ENCODE peak calls at places on chromosomes 11 and 22, in ten cellular contexts. U is neural progenitor cell, A is sigmoid colon, I is mucosa of descending colon, E is tibial artery, X is uterus, R is body of pancreas, B is hepatocyte, S is BE2C, H is fibroblast of lung. W is an unnamed sample. For H3K4me1, the result is how much of the 10 kb centered on the place peaks cover.

GRCh38 chr11:133900176-133901105 is 55.1 kb upstream of the SPATA19 start:
- DNase-seq in I (no peak), U (no peak), R (no peak), H (no peak), E (no peak), B (no peak), S (peak), A (peak), X (no peak), W (no peak)

GRCh38 chr22:19430890-19431541 is 517 bp downstream of the HIRA start:
- DNase-seq in H (peak), R (peak), E (no peak), A (no peak), X (no peak), I (peak), S (peak), U (peak), B (peak), W (peak)

GRCh38 chr11:10303558-10304363 is 1.1 kb upstream of the ADM start:
- DNase-seq in E (no peak), U (peak), I (peak), S (no peak), H (peak), X (peak), A (no peak), B (peak), R (peak), W (peak)

GRCh38 chr11:61871158-61871597 is 20.2 kb downstream of the FADS3 start:
- DNase-seq in A (peak), E (peak), I (peak), S (peak), R (peak), B (peak), H (peak), X (peak), U (peak), W (peak)

GRCh38 chr22:37996079-37996478 is 11.7 kb upstream of the SOX10 start:
- DNase-seq in I (no peak), H (no peak), E (no peak), U (no peak), R (no peak), X (no peak), S (peak), B (no peak), A (no peak), W (no peak)

GRCh38 chr22:48346911-48347310 is 1480.8 kb downstream of the BRD1 start:
- DNase-seq in I (no peak), U (no peak), R (no peak), H (no peak), E (no peak), B (no peak), S (no peak), A (peak), X (no peak), W (no peak)

GRCh38 chr11:7436657-7437056 is 48.6 kb upstream of the OLFML1 start:
- DNase-seq in I (no peak), R (no peak), S (no peak), H (no peak), E (peak), U (no peak), B (no peak), X (no peak), A (no peak), W (no peak)

GRCh38 chr11:93290061-93290460 is 40.5 kb upstream of the DEUP1 start:
- DNase-seq in X (no peak), U (no peak), B (no peak), H (no peak), S (no peak), A (no peak), I (no peak), E (no peak), R (no peak), W (no peak)

GRCh38 chr22:44291265-44292006 is 21.3 kb downstream of the SHISAL1 start:
- DNase-seq in R (no peak), U (no peak), A (no peak), B (no peak), E (no peak), S (no peak), H (peak), X (no peak), I (no peak), W (no peak)

GRCh38 chr22:42724062-42724461 is 3.4 kb upstream of the A4GALT start:
- DNase-seq in I (no peak), S (no peak), A (no peak), E (no peak), B (no peak), H (no peak), R (no peak), U (no peak), X (no peak), W (no peak)

GRCh38 chr22:23218867-23219251 is 38.5 kb downstream of the BCR start:
- DNase-seq in R (peak), S (no peak), E (no peak), H (peak), B (peak), A (no peak), U (peak), X (no peak), I (peak), W (peak)

GRCh38 chr11:1875093-1875785 is 16.5 kb downstream of the PRR33 start:
- DNase-seq in R (peak), A (peak), S (peak), U (no peak), I (peak), H (no peak), X (peak), B (no peak), E (no peak), W (no peak)

GRCh38 chr11:105357764-105358163 is 218.2 kb upstream of the CARD18 start:
- DNase-seq in H (peak), S (no peak), E (no peak), R (peak), U (no peak), A (no peak), B (peak), I (no peak), X (no peak), W (peak)

GRCh38 chr11:133681901-133682300 is 149.6 kb upstream of the OPCML start:
- DNase-seq in A (no peak), R (no peak), S (no peak), E (no peak), H (no peak), X (no peak), B (no peak), U (peak), I (no peak), W (peak)

GRCh38 chr11:65491614-65492386 is 7.0 kb upstream of the MALAT1 start:
- DNase-seq in H (peak), I (peak), U (peak), R (peak), E (peak), S (peak), X (peak), A (peak), B (peak), W (peak)

GRCh38 chr11:33861911-33862310 is 30.0 kb downstream of the LMO2 start:
- DNase-seq in I (no peak), H (no peak), A (no peak), E (no peak), X (no peak), B (no peak), R (no peak), S (no peak), U (no peak), W (no peak)

GRCh38 chr11:69234740-69235710 is 58.9 kb upstream of the MYEOV start:
- DNase-seq in S (no peak), B (no peak), E (peak), U (no peak), A (peak), H (no peak), R (no peak), I (no peak), X (no peak), W (no peak)

GRCh38 chr11:94245121-94245520 is 59.3 kb upstream of the IZUMO1R start:
- DNase-seq in S (no peak), R (no peak), I (no peak), B (no peak), E (no peak), A (no peak), U (no peak), H (no peak), X (no peak), W (no peak)

GRCh38 chr22:28977050-28977449 is 84.6 kb downstream of the C22orf31 start:
- DNase-seq in U (peak), X (no peak), A (no peak), I (no peak), R (no peak), S (no peak), B (no peak), H (peak), E (no peak), W (peak)

GRCh38 chr22:38697055-38697980 is 3.4 kb downstream of the JOSD1 start:
- DNase-seq in E (no peak), B (peak), U (peak), A (peak), X (no peak), R (peak), I (no peak), S (no peak), H (peak), W (peak)

GRCh38 chr22:28047740-28048139 is 128.7 kb upstream of the PITPNB start:
- DNase-seq in E (no peak), A (no peak), S (no peak), I (no peak), H (no peak), X (no peak), R (no peak), B (no peak), U (no peak), W (no peak)

GRCh38 chr11:76291576-76292526 is 85.5 kb upstream of the WNT11 start:
- DNase-seq in E (no peak), S (peak), A (no peak), H (no peak), U (no peak), X (no peak), B (peak), R (no peak), I (no peak), W (no peak)

GRCh38 chr22:42684462-42685195 is 35.4 kb upstream of the CYB5R3 start:
- DNase-seq in E (peak), U (no peak), S (no peak), X (peak), I (peak), B (no peak), A (peak), R (peak), H (peak), W (no peak)

GRCh38 chr22:41234815-41235687 is 5.7 kb downstream of the CHADL start:
- DNase-seq in H (no peak), A (no peak), S (no peak), R (no peak), X (no peak), B (no peak), E (no peak), U (no peak), I (no peak), W (no peak)

GRCh38 chr11:66133216-66133775 is 63.2 kb downstream of the PACS1 start:
- DNase-seq in X (no peak), S (no peak), E (no peak), A (no peak), R (no peak), H (no peak), B (no peak), U (no peak), I (no peak), W (no peak)

GRCh38 chr11:103727262-103727661 is 309.2 kb upstream of the DDI1 start:
- DNase-seq in R (no peak), B (no peak), A (no peak), U (no peak), I (no peak), X (no peak), S (no peak), H (no peak), E (no peak), W (no peak)

GRCh38 chr11:63802637-63803414 is 10.4 kb upstream of the SPINDOC start:
- DNase-seq in H (peak), S (peak), E (no peak), X (no peak), R (no peak), I (no peak), A (no peak), U (no peak), B (no peak), W (no peak)

GRCh38 chr11:128551641-128552335 is 35.6 kb downstream of the ETS1 start:
- DNase-seq in A (no peak), U (no peak), R (no peak), B (no peak), E (no peak), X (no peak), S (no peak), H (no peak), I (no peak), W (no peak)

GRCh38 chr11:31160504-31161422 is 208.8 kb downstream of the DCDC1 start:
- DNase-seq in B (no peak), A (no peak), S (no peak), X (no peak), H (no peak), I (no peak), U (peak), R (no peak), E (no peak), W (no peak)

GRCh38 chr11:102599642-102600261 is 25.4 kb downstream of the MMP20 start:
- DNase-seq in X (no peak), U (no peak), E (no peak), S (no peak), B (peak), A (no peak), R (no peak), I (no peak), H (peak), W (no peak)

GRCh38 chr22:32622004-32622761 is 147.6 kb downstream of the FBXO7 start:
- DNase-seq in X (peak), U (peak), I (no peak), S (no peak), H (peak), R (peak), A (peak), B (peak), E (peak), W (peak)
- H3K4me1 ChIP-seq in X (under half), U (under half), I (under half), S (under half), H (under half), R (under half), A (half or more), B (under half), E (half or more), W (under half)

DNA sequence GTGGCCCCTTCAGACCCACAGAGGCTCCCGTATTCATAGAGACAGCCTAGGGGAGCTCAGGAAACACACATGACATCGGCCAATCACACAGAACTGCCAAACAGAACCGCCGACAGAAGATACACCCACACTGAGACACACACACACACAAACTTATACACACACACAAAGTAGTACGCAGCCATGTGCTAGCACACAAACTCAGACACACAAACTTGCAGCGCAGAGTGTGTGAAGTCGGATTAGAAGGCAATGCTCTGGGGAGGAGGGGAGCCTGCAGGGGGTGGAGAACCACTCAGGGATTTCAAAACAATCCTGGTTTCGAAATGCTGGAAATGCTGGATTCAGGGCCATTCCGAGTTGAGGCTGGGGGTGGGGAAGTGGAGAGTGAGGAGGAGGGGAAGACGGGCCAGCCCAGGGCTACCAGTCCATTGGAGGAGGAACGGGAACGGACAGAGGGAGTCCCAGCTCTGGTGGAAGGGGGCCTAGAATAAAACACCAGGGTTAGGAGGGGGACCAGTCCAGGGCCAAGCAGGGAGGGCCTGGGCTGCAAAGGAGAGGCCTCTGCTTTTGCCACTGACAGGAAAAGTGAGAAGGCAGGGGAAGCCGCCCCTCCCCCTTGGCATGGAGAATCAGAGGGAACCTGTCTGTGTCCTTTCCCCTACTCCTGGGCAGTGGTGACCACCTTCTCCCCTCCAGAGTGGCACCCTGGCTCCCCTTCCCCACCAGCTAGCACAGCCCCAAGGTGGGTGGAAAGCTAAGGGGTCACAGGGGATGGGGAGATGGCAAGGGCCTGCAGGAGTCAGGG is 4.4 kb downstream of the BCL9L start:
- DNase-seq in B (peak), H (peak), S (no peak), X (peak), U (peak), E (peak), R (peak), A (peak), I (peak), W (peak)
- H3K4me1 ChIP-seq in B (half or more), H (under half), S (half or more), X (under half), U (half or more), E (half or more), R (half or more), A (half or more), I (half or more), W (half or more)

GRCh38 chr11:16791494-16791961 is 53.1 kb downstream of the C11orf58 start:
- DNase-seq in I (no peak), H (peak), U (no peak), A (no peak), R (no peak), E (peak), B (peak), S (no peak), X (no peak), W (no peak)
- H3K4me1 ChIP-seq in I (under half), H (under half), U (under half), A (under half), R (under half), E (under half), B (under half), S (under half), X (under half), W (under half)

GRCh38 chr11:45918331-45918941 is 759 bp upstream of the PEX16 start:
- DNase-seq in R (peak), H (peak), X (peak), A (peak), E (peak), I (peak), B (peak), U (peak), S (peak), W (peak)

GRCh38 chr11:45920531-45921477 is 1.7 kb upstream of the LARGE2 start:
- DNase-seq in A (peak), I (peak), R (no peak), H (no peak), E (no peak), B (no peak), U (peak), X (no peak), S (no peak), W (no peak)

GRCh38 chr11:45917623-45918330 is at the start of gene PEX16:
- DNase-seq in R (peak), E (peak), A (peak), X (peak), B (peak), U (peak), S (peak), I (peak), H (peak), W (peak)

GRCh38 chr11:45919806-45920530 is 2.3 kb upstream of the PEX16 start:
- DNase-seq in H (no peak), X (no peak), E (no peak), S (no peak), B (no peak), U (peak), A (peak), R (no peak), I (peak), W (no peak)

GRCh38 chr11:45919276-45919675 is 1.6 kb upstream of the PEX16 start:
- DNase-seq in H (no peak), I (peak), X (no peak), A (peak), R (no peak), S (no peak), U (no peak), B (no peak), E (no peak), W (no peak)
- H3K4me1 ChIP-seq in H (under half), I (under half), X (under half), A (under half), R (half or more), S (under half), U (under half), B (under half), E (under half), W (under half)

GRCh38 chr11:72741429-72741833 is 10.8 kb downstream of the ARAP1 start:
- DNase-seq in X (no peak), A (no peak), I (no peak), S (no peak), E (no peak), U (peak), B (peak), R (no peak), H (peak), W (no peak)

GRCh38 chr11:72739240-72740059 is 12.8 kb downstream of the ARAP1 start:
- DNase-seq in U (no peak), S (no peak), X (no peak), I (no peak), B (no peak), A (no peak), E (no peak), R (no peak), H (no peak), W (no peak)

GRCh38 chr11:72740562-72741428 is 11.4 kb downstream of the ARAP1 start:
- DNase-seq in E (no peak), H (no peak), I (no peak), S (no peak), B (no peak), R (no peak), U (no peak), X (no peak), A (no peak), W (no peak)

GRCh38 chr11:72738199-72739141 is 13.7 kb downstream of the ARAP1 start:
- DNase-seq in A (peak), S (no peak), I (no peak), U (no peak), H (no peak), B (peak), X (no peak), R (no peak), E (no peak), W (no peak)

GRCh38 chr11:72740060-72740424 is 12.2 kb downstream of the ARAP1 start:
- DNase-seq in S (no peak), E (no peak), U (no peak), B (no peak), I (no peak), R (no peak), A (no peak), H (no peak), X (no peak), W (no peak)
- H3K4me1 ChIP-seq in S (under half), E (under half), U (under half), B (under half), I (under half), R (under half), A (half or more), H (under half), X (under half), W (half or more)

DNA sequence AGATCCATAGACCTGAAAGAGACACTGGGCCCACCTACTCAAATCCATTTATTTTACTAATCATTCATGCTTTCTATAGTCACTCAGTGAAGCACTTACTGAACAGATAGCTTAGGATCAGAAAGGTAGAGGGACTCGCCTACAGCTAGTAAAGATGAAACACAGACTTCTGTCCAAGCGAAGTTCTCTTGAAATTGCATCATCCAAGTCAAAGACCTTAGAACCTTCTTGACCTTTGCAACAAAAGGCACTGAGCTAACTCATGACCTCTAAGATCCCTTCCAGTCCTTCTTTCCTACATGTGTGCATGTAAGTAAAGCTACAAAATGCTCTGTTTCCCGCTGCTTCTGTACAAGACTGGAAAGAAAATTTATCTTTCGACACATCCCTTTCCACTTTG is 377.6 kb downstream of the LARGE1 start:
- DNase-seq in H (no peak), S (no peak), E (no peak), U (no peak), X (no peak), A (no peak), I (no peak), R (no peak), B (no peak), W (no peak)
- H3K4me1 ChIP-seq in H (under half), S (under half), E (under half), U (under half), X (under half), A (under half), I (under half), R (under half), B (under half), W (under half)

GRCh38 chr11:46356911-46357482 is 9.7 kb downstream of the DGKZ start:
- DNase-seq in A (no peak), H (peak), X (no peak), U (no peak), R (no peak), E (no peak), B (peak), S (no peak), I (no peak), W (no peak)
- H3K4me1 ChIP-seq in A (under half), H (under half), X (under half), U (under half), R (half or more), E (under half), B (under half), S (under half), I (under half), W (under half)